ENCODE peak calls at places on chromosomes 4 and X, in eight cellular contexts. One of them, this sample, is unnamed.
A peak's percentile ranks its signal among the peaks of the same experiment; 100 is the strongest.

GRCh38 chr4:4640692-4641091 is 98.8 kb upstream of the STX18 start:
- DNase-seq in HCT116: no peak
- DNase-seq in Panc1: no peak
- DNase-seq in stomach: no peak
- DNase-seq in K562: no peak
- DNase-seq in breast epithelium: no peak
- DNase-seq in suprapubic skin: no peak
- DNase-seq in transverse colon: no peak
- DNase-seq in this sample: no peak

GRCh38 chrX:7586126-7586525 is 256.8 kb upstream of the VCX start:
- DNase-seq in HCT116: no peak
- DNase-seq in Panc1: peak; percentile 2
- DNase-seq in stomach: no peak
- DNase-seq in K562: no peak
- DNase-seq in breast epithelium: no peak
- DNase-seq in suprapubic skin: no peak
- DNase-seq in transverse colon: no peak
- DNase-seq in this sample: no peak

GRCh38 chr4:165360041-165360782 is 18.6 kb upstream of the CPE start:
- DNase-seq in HCT116: no peak
- DNase-seq in Panc1: no peak
- DNase-seq in stomach: no peak
- DNase-seq in K562: no peak
- DNase-seq in breast epithelium: no peak
- DNase-seq in suprapubic skin: no peak
- DNase-seq in transverse colon: no peak
- DNase-seq in this sample: no peak

GRCh38 chr4:95232358-95233156 is 316.2 kb downstream of the UNC5C start:
- DNase-seq in HCT116: no peak
- DNase-seq in Panc1: no peak
- DNase-seq in stomach: no peak
- DNase-seq in K562: no peak
- DNase-seq in breast epithelium: no peak
- DNase-seq in suprapubic skin: no peak
- DNase-seq in transverse colon: no peak
- DNase-seq in this sample: no peak

GRCh38 chr4:106338671-106339070 is 22.3 kb downstream of the AIMP1 start:
- DNase-seq in HCT116: no peak
- DNase-seq in Panc1: no peak
- DNase-seq in stomach: no peak
- DNase-seq in K562: no peak
- DNase-seq in breast epithelium: no peak
- DNase-seq in suprapubic skin: no peak
- DNase-seq in transverse colon: no peak
- DNase-seq in this sample: no peak

GRCh38 chrX:11564546-11564945 is 101.2 kb downstream of the ARHGAP6 start:
- DNase-seq in HCT116: no peak
- DNase-seq in Panc1: no peak
- DNase-seq in stomach: no peak
- DNase-seq in K562: no peak
- DNase-seq in breast epithelium: no peak
- DNase-seq in suprapubic skin: no peak
- DNase-seq in transverse colon: no peak
- DNase-seq in this sample: no peak

GRCh38 chr4:137427411-137427810 is 104.9 kb downstream of the PCDH18 start:
- DNase-seq in HCT116: no peak
- DNase-seq in Panc1: no peak
- DNase-seq in stomach: no peak
- DNase-seq in K562: no peak
- DNase-seq in breast epithelium: no peak
- DNase-seq in suprapubic skin: no peak
- DNase-seq in transverse colon: no peak
- DNase-seq in this sample: no peak

GRCh38 chrX:63250253-63250868 is 100.8 kb downstream of the SPIN4 start:
- DNase-seq in HCT116: peak; percentile 69
- DNase-seq in Panc1: peak; percentile 56
- DNase-seq in stomach: peak; percentile 26
- DNase-seq in K562: peak; percentile 12
- DNase-seq in breast epithelium: peak; percentile 18
- DNase-seq in suprapubic skin: no peak
- DNase-seq in transverse colon: peak; percentile 17
- DNase-seq in this sample: peak; percentile 19

GRCh38 chrX:139834879-139835278 is 98.0 kb downstream of the ATP11C start:
- DNase-seq in HCT116: no peak
- DNase-seq in Panc1: no peak
- DNase-seq in stomach: no peak
- DNase-seq in K562: no peak
- DNase-seq in breast epithelium: no peak
- DNase-seq in suprapubic skin: no peak
- DNase-seq in transverse colon: no peak
- DNase-seq in this sample: no peak

GRCh38 chr4:98290511-98290910 is 29.3 kb downstream of the RAP1GDS1 start:
- DNase-seq in HCT116: no peak
- DNase-seq in Panc1: no peak
- DNase-seq in stomach: no peak
- DNase-seq in K562: no peak
- DNase-seq in breast epithelium: no peak
- DNase-seq in suprapubic skin: no peak
- DNase-seq in transverse colon: no peak
- DNase-seq in this sample: no peak

DNA sequence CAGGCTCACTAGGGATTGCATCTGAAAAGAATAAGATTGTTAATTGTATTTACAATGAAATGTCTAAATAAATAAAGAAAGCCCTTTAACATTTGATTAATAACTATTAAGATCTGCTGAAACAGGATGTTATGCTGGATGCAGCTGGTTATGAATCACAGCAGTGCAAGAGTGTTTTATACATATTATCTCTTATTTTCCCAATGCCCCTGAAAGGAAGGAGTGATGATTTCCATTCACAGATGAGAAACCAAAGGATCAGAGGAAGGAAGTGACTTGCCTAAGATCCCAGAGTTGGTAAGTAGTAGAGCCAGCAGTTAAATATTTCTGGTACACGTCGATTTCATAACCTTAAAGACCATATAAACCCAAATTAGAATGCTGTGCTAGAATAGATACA is 76.3 kb upstream of the ARHGAP36 start:
- DNase-seq in HCT116: no peak
- DNase-seq in Panc1: no peak
- DNase-seq in stomach: no peak
- DNase-seq in K562: no peak
- DNase-seq in breast epithelium: no peak
- DNase-seq in suprapubic skin: no peak
- DNase-seq in transverse colon: no peak
- DNase-seq in this sample: no peak
- TF ChIP-seq POLR2AphosphoS5 in HCT116: no peak
- TF ChIP-seq POLR2AphosphoS5 in Panc1: no peak
- TF ChIP-seq POLR2AphosphoS5 in stomach: no peak
- TF ChIP-seq POLR2AphosphoS5 in K562: no peak
- TF ChIP-seq POLR2AphosphoS5 in breast epithelium: no peak
- TF ChIP-seq POLR2AphosphoS5 in suprapubic skin: no peak
- TF ChIP-seq POLR2AphosphoS5 in transverse colon: no peak
- TF ChIP-seq POLR2AphosphoS5 in this sample: no peak

DNA sequence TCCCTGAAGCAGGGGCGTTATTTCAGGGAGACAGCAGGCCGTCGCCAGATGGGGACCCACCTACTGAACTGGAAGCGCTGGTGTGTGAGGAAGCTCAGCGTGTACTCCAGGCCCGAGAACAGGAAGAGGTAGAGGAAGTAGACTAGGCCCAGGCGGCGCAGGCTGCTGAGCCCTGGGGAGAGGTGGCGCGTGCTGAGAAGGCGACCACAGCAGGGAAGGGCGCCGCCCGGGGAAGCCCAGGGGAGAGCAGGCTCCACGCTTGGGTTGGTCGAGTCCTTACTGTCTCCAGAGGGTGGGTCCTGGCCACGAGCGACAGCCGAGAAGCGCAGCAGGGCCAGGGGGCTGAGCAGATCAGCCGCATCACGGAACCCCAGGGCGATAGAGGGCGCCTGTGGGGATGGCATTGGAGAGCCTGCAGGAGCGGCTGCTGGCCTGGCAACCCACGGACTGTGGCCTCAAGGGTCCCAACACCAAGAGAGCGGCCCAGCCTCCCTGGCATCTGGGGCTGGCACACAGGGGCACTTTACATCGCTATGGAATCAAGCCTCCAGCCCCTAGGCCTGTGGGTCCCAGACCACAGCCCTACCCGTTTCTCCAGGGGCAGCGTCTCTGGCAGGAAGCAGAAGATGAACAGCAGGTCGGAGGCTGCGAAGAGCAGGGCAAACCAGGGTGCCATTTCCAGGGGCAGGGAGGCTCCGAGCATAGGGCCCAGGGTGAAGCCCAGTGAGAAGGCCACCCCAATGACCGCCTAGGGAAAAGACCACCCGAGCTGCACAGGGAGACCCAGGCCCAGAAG is 31.2 kb downstream of the NOP14 start:
- DNase-seq in HCT116: no peak
- DNase-seq in Panc1: no peak
- DNase-seq in stomach: peak; percentile 60
- DNase-seq in K562: no peak
- DNase-seq in breast epithelium: no peak
- DNase-seq in suprapubic skin: peak; percentile 85
- DNase-seq in transverse colon: peak; percentile 61
- DNase-seq in this sample: no peak
- H3K4me1 ChIP-seq in HCT116: peaks cover 14% of the 10 kb centered on the region
- H3K4me1 ChIP-seq in Panc1: peaks cover 27% of the 10 kb centered on the region
- H3K4me1 ChIP-seq in stomach: peaks cover 79% of the 10 kb centered on the region
- H3K4me1 ChIP-seq in K562: peaks cover 16% of the 10 kb centered on the region
- H3K4me1 ChIP-seq in breast epithelium: peaks cover 39% of the 10 kb centered on the region
- H3K4me1 ChIP-seq in suprapubic skin: peaks cover 52% of the 10 kb centered on the region
- H3K4me1 ChIP-seq in transverse colon: peaks cover 46% of the 10 kb centered on the region
- H3K4me1 ChIP-seq in this sample: peaks cover 29% of the 10 kb centered on the region

GRCh38 chr4:99317354-99317753 is 3.8 kb downstream of the ADH1B start:
- DNase-seq in HCT116: no peak
- DNase-seq in Panc1: no peak
- DNase-seq in stomach: no peak
- DNase-seq in K562: no peak
- DNase-seq in breast epithelium: no peak
- DNase-seq in suprapubic skin: no peak
- DNase-seq in transverse colon: no peak
- DNase-seq in this sample: no peak

GRCh38 chr4:99324978-99325377 is 3.8 kb upstream of the ADH1B start:
- DNase-seq in HCT116: no peak
- DNase-seq in Panc1: no peak
- DNase-seq in stomach: peak; percentile 33
- DNase-seq in K562: no peak
- DNase-seq in breast epithelium: peak; percentile 36
- DNase-seq in suprapubic skin: no peak
- DNase-seq in transverse colon: peak; percentile 51
- DNase-seq in this sample: peak; percentile 89

GRCh38 chr4:99323761-99324160 is 2.6 kb upstream of the ADH1B start:
- DNase-seq in HCT116: no peak
- DNase-seq in Panc1: no peak
- DNase-seq in stomach: no peak
- DNase-seq in K562: no peak
- DNase-seq in breast epithelium: no peak
- DNase-seq in suprapubic skin: no peak
- DNase-seq in transverse colon: no peak
- DNase-seq in this sample: peak; percentile 60

GRCh38 chr4:99324361-99324760 is 3.2 kb upstream of the ADH1B start:
- DNase-seq in HCT116: no peak
- DNase-seq in Panc1: no peak
- DNase-seq in stomach: no peak
- DNase-seq in K562: no peak
- DNase-seq in breast epithelium: no peak
- DNase-seq in suprapubic skin: no peak
- DNase-seq in transverse colon: no peak
- DNase-seq in this sample: no peak

GRCh38 chr4:99321241-99322191 is at the start of gene ADH1B:
- DNase-seq in HCT116: no peak
- DNase-seq in Panc1: no peak
- DNase-seq in stomach: no peak
- DNase-seq in K562: no peak
- DNase-seq in breast epithelium: no peak
- DNase-seq in suprapubic skin: no peak
- DNase-seq in transverse colon: no peak
- DNase-seq in this sample: no peak
- TF ChIP-seq POLR2AphosphoS5 in HCT116: no peak
- TF ChIP-seq POLR2AphosphoS5 in Panc1: no peak
- TF ChIP-seq POLR2AphosphoS5 in stomach: no peak
- TF ChIP-seq POLR2AphosphoS5 in K562: no peak
- TF ChIP-seq POLR2AphosphoS5 in breast epithelium: no peak
- TF ChIP-seq POLR2AphosphoS5 in suprapubic skin: peak; percentile 18
- TF ChIP-seq POLR2AphosphoS5 in transverse colon: peak; percentile 76
- TF ChIP-seq POLR2AphosphoS5 in this sample: no peak

GRCh38 chr4:7397206-7398103 is 37.3 kb downstream of the PSAPL1 start:
- DNase-seq in HCT116: no peak
- DNase-seq in Panc1: no peak
- DNase-seq in stomach: no peak
- DNase-seq in K562: no peak
- DNase-seq in breast epithelium: peak; percentile 69
- DNase-seq in suprapubic skin: peak; percentile 76
- DNase-seq in transverse colon: no peak
- DNase-seq in this sample: no peak

GRCh38 chr4:7400671-7401298 is 33.9 kb downstream of the PSAPL1 start:
- DNase-seq in HCT116: no peak
- DNase-seq in Panc1: no peak
- DNase-seq in stomach: no peak
- DNase-seq in K562: no peak
- DNase-seq in breast epithelium: no peak
- DNase-seq in suprapubic skin: no peak
- DNase-seq in transverse colon: no peak
- DNase-seq in this sample: no peak

GRCh38 chr4:7398104-7398423 is 36.7 kb downstream of the PSAPL1 start:
- DNase-seq in HCT116: no peak
- DNase-seq in Panc1: no peak
- DNase-seq in stomach: no peak
- DNase-seq in K562: no peak
- DNase-seq in breast epithelium: peak; percentile 80
- DNase-seq in suprapubic skin: peak; percentile 52
- DNase-seq in transverse colon: peak; percentile 18
- DNase-seq in this sample: no peak

GRCh38 chr4:7398788-7399432 is 35.8 kb downstream of the PSAPL1 start:
- DNase-seq in HCT116: no peak
- DNase-seq in Panc1: no peak
- DNase-seq in stomach: peak; percentile 13
- DNase-seq in K562: no peak
- DNase-seq in breast epithelium: no peak
- DNase-seq in suprapubic skin: no peak
- DNase-seq in transverse colon: no peak
- DNase-seq in this sample: no peak

DNA sequence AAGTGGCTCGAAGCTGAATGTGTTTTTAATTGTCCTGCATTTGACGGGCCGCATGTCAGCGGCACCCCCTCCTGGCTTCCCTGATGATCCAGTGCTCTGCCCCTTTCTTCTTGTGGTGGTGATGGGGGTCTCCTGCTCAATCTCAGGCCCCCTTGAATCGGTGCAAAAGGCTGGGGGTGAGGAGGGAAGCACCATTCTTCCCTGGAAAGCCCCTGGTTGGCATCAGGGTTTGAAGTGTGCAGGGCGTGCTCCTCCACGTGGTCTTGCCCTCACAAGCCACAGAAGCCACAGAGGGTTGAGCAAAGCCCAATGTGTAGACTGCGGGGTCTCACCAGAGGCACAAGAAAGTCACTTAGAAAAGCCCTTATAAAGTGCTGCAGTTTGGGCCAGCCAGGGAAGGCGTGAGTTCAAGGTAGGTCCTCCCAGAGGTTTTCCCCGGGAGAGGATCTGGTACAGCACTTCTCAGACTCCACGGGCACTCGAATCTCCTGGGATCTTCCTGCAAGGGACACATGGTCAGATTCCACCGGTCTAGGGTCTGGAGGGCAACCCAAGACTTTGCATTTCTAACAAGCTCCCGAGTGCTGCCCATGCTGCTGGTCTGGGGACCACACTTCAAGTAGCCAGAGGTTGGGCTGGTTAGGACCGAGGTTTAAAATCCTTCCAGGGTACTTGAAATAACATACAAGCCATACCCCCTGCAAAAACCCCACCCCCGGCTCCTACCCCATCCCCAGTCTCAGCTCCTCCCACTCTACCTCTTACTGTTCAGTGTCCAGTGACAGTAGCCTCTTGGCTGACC is 35.1 kb downstream of the PSAPL1 start:
- DNase-seq in HCT116: no peak
- DNase-seq in Panc1: no peak
- DNase-seq in stomach: peak; percentile 13
- DNase-seq in K562: no peak
- DNase-seq in breast epithelium: no peak
- DNase-seq in suprapubic skin: peak; percentile 67
- DNase-seq in transverse colon: no peak
- DNase-seq in this sample: no peak
- H3K4me1 ChIP-seq in HCT116: peaks cover 16% of the 10 kb centered on the region
- H3K4me1 ChIP-seq in Panc1: no peaks in the 10 kb centered on the region
- H3K4me1 ChIP-seq in stomach: peaks cover 25% of the 10 kb centered on the region
- H3K4me1 ChIP-seq in K562: no peaks in the 10 kb centered on the region
- H3K4me1 ChIP-seq in breast epithelium: no peaks in the 10 kb centered on the region
- H3K4me1 ChIP-seq in suprapubic skin: no peaks in the 10 kb centered on the region
- H3K4me1 ChIP-seq in transverse colon: peaks cover 6% of the 10 kb centered on the region
- H3K4me1 ChIP-seq in this sample: no peaks in the 10 kb centered on the region